ENCODE peak calls at places on chromosomes 1 and 21, in four cellular contexts. H, C, W and S are unnamed samples.

GRCh38 chr1:43074244-43074643 is 97.8 kb downstream of the EBNA1BP2 start:
- DNase-seq in W (no peak), C (no peak), H (no peak), S (no peak)

GRCh38 chr1:153347856-153348255 is 785 bp downstream of the PGLYRP4 start:
- DNase-seq in W (no peak), C (no peak), H (no peak), S (no peak)

GRCh38 chr1:154573168-154573510 is 5.6 kb downstream of the CHRNB2 start:
- DNase-seq in H (no peak), W (no peak), C (no peak), S (no peak)

GRCh38 chr1:100950776-100951175 is 54.9 kb downstream of the SLC30A7 start:
- DNase-seq in C (peak), W (no peak), H (peak), S (peak)

GRCh38 chr21:33478858-33479678 is 706 bp downstream of the TMEM50B start:
- DNase-seq in H (peak), C (peak), W (peak), S (peak)

GRCh38 chr1:99146129-99146848 is 118.0 kb upstream of the PLPPR4 start:
- DNase-seq in W (no peak), H (no peak), C (no peak), S (no peak)

GRCh38 chr1:164688791-164689190 is 129.8 kb downstream of the PBX1 start:
- DNase-seq in H (no peak), W (no peak), C (no peak), S (no peak)

GRCh38 chr1:11719313-11720032 is 16.5 kb upstream of the AGTRAP start:
- DNase-seq in H (peak), C (peak), W (peak), S (peak)

GRCh38 chr1:87937774-87938173 is 609.1 kb downstream of the LMO4 start:
- DNase-seq in C (no peak), W (no peak), H (no peak), S (no peak)

GRCh38 chr21:43603641-43604504 is 55.4 kb downstream of the HSF2BP start:
- DNase-seq in W (no peak), C (peak), H (peak), S (peak)

GRCh38 chr1:197924516-197925123 is 7.4 kb downstream of the LHX9 start:
- DNase-seq in W (no peak), H (peak), C (peak), S (no peak)

GRCh38 chr1:229578168-229579100 is 19.9 kb upstream of the ABCB10 start:
- DNase-seq in C (no peak), H (no peak), W (no peak), S (no peak)

GRCh38 chr21:26072891-26073615 is 97.5 kb downstream of the APP start:
- DNase-seq in W (no peak), H (no peak), C (peak), S (peak)

GRCh38 chr1:59180715-59181114 is 116.2 kb upstream of the FGGY start:
- DNase-seq in H (no peak), C (no peak), W (no peak), S (no peak)

GRCh38 chr1:59178339-59178744 is 118.6 kb upstream of the FGGY start:
- DNase-seq in W (no peak), C (peak), H (no peak), S (peak)

GRCh38 chr1:59178803-59179202 is 118.1 kb upstream of the FGGY start:
- DNase-seq in C (no peak), H (no peak), W (peak), S (no peak)

GRCh38 chr1:59177756-59178155 is 119.1 kb upstream of the FGGY start:
- DNase-seq in C (no peak), W (no peak), H (no peak), S (no peak)

GRCh38 chr1:59179673-59180072 is 117.2 kb upstream of the FGGY start:
- DNase-seq in H (no peak), C (no peak), W (no peak), S (peak)
- TF ChIP-seq CTCF in H (no peak), C (no peak), W (no peak), S (no peak)

GRCh38 chr1:28886731-28887417 is 27.5 kb upstream of the EPB41 start:
- DNase-seq in C (peak), W (peak), H (peak), S (peak)

GRCh38 chr1:28888915-28889314 is 25.5 kb upstream of the EPB41 start:
- DNase-seq in W (no peak), H (no peak), C (no peak), S (no peak)

GRCh38 chr1:28887418-28887834 is 26.9 kb upstream of the EPB41 start:
- DNase-seq in H (no peak), W (peak), C (no peak), S (peak)

GRCh38 chr1:28889357-28889756 is 25.0 kb upstream of the EPB41 start:
- DNase-seq in C (no peak), H (no peak), W (no peak), S (no peak)

DNA sequence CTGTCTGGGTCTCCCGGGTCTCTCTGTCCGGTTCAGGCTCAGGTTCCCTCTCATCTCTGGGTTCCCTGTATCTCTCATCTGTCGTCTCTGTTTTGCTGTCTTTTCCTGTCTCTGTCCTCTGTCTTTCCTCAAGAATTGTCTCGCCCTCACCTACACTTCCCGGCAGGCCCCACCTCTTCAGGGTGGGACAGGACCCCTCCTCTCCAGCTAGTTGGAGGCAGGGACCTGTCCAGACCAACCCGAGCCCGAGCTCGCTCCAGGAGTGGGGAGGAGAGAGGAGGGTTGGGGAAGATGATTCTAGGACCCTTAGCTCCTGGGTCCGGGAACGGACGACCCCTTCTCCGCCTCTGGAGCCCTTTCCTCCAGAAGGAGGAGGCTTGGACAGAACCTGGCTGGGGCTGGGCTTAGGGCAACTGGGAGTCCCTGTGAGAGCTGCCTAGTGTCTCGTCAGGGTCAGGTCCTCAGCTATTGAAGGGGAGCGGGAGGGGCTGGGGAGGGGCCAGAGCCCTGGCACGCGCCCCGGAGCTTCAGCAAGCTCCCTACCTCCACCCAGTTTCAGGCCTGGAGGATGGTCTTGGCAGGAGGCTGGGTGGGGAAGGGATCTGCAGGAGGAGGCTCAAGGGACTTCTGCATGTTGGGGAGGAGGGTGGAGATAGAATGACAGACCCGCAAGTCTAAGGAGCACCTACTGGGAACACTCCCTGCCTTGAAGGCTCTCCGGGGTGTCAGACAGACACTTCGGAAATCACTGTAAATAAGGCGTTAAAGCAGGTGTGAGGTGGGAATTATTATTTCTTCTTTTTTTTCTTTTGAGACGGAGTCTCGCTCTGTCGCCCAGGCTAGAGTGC is 26.3 kb upstream of the EPB41 start:
- DNase-seq in H (peak), C (peak), W (peak), S (no peak)
- H3K4me3 ChIP-seq in H (peak), C (peak), W (peak), S (peak)

DNA sequence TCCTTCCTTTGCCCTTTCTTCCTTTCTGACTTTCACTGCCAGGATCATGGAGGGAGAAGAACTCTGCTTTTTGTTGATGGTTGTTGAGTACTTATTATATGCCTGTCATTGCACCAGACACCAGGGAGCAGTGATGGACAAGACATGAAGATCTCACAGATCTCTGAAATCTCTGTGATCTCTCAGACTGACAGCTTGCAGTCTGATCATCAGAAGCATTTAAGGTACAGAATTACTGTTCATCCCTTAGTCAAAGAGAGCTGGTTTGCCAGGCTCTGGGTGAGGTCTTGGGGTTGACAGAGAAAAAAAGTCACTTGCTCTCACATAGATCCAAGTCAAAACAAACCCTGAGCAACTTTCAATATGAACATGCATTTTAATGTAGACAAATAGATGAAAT is 299.5 kb upstream of the FMN2 start:
- DNase-seq in W (no peak), H (no peak), C (no peak), S (no peak)
- TF ChIP-seq CTCF in W (no peak), H (no peak), C (no peak), S (no peak)

GRCh38 chr1:156101880-156102279 is 12.6 kb upstream of the LMNA start:
- DNase-seq in H (no peak), C (no peak), W (no peak), S (no peak)
- H3K4me3 ChIP-seq in H (no peak), C (no peak), W (no peak), S (no peak)

GRCh38 chr1:217332426-217333065 is 298.3 kb downstream of the GPATCH2 start:
- DNase-seq in W (no peak), H (peak), C (peak), S (no peak)

GRCh38 chr1:217336724-217337123 is 294.2 kb downstream of the GPATCH2 start:
- DNase-seq in C (no peak), H (no peak), W (no peak), S (no peak)

GRCh38 chr1:217331698-217332097 is 299.2 kb downstream of the GPATCH2 start:
- DNase-seq in W (no peak), H (no peak), C (no peak), S (no peak)

DNA sequence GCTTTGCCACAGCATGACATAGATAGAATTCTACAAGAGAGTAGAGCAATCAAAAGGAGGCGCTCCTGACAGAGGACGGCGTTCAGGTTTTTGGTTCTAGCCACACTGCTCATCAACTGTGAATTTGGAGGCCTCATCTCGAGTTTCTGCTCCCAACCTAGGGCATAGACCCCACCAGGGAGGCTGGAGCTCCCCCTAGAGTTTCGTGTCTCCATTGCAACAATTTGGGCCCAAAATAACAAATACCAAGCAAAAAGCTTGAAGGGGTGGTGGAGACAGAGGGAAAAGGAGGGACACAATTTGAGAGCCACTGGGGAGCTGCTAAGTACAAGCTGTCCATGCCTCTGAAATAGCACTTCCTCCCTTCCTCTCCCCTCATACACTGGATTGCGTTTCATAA is 297.0 kb downstream of the GPATCH2 start:
- DNase-seq in H (peak), W (no peak), C (peak), S (peak)
- TF ChIP-seq CTCF in H (peak), W (peak), C (peak), S (peak)

DNA sequence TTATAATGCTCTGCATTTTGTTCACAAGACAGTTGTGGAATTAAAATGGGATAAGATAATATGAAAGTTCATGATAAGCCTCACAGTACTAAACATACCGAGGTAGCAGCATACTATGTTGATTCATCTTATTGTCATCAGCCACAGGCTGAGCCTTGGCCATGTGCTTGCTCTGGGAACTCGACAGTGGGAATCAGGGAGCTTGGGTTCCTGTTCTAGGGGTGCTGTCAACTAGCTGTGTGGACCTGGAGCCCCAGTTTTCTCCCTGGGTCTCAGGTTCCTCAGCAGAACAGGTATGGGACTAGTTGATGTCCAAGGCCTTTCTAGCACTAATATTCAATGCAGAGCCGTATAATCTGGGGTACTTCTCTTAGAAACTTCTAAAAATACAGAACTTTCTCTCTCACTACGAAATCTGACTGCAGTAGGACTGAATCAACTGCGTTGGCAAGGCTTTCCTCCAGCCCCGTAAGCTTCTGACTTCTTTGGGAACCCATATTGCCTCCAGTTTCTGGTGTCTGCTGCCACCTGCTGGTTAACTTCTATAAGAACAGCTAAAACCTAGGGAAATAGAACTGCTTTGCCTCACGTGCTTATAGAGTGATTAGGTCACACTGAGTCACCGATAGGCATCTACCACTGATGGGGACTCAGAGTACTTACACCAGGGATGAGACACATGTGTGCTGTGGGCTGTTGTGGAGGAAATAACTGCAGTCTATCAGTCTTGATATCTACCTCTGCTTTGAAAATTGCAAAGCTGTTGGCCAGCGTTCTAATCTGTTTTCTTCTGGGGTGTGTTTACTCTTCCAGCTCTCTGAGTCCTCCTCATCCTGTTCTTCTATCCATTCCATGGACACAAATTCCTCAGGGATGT is 111.0 kb downstream of the RGL1 start:
- DNase-seq in W (peak), C (peak), H (peak), S (peak)
- H3K4me3 ChIP-seq in W (no peak), C (no peak), H (no peak), S (peak)